ENCODE peak calls at places on chromosomes 1 and 21, in six cellular contexts. L is suprapubic skin, E is H9, N is uterus, G is Calu3, Q is lower lobe of right lung. X is an unnamed sample.
A peak's percentile ranks its signal among the peaks of the same experiment; 100 is the strongest.

GRCh38 chr21:37871121-37871862 is 45.0 kb downstream of the KCNJ6 start:
- DNase-seq in L (no peak), E (no peak), N (no peak), G (no peak), Q (no peak), X (no peak)

GRCh38 chr1:117120774-117121588 is 568 bp downstream of the TRIM45 start:
- DNase-seq in L (no peak), E (peak; percentile 34), N (no peak), G (no peak), Q (no peak), X (no peak)

GRCh38 chr1:99004270-99005141 is at the start of gene PLPPR5:
- DNase-seq in L (no peak), E (peak; percentile 61), N (no peak), G (peak; percentile 32), Q (no peak), X (peak; percentile 16)

GRCh38 chr1:24903560-24903954 is 26.5 kb downstream of the RUNX3 start:
- DNase-seq in L (peak; percentile 44), E (no peak), N (no peak), G (no peak), Q (no peak), X (no peak)

GRCh38 chr21:25952306-25952705 is 217.5 kb downstream of the GABPA start:
- DNase-seq in L (no peak), E (no peak), N (no peak), G (no peak), Q (no peak), X (no peak)

GRCh38 chr1:156693858-156694562 is 11.4 kb downstream of the CRABP2 start:
- DNase-seq in L (no peak), E (peak; percentile 76), N (no peak), G (peak; percentile 69), Q (no peak), X (no peak)

GRCh38 chr1:77534456-77534855 is 148.0 kb downstream of the ZZZ3 start:
- DNase-seq in L (no peak), E (no peak), N (no peak), G (no peak), Q (no peak), X (no peak)

GRCh38 chr1:22916469-22916817 is 56.2 kb downstream of the LACTBL1 start:
- DNase-seq in L (no peak), E (no peak), N (no peak), G (no peak), Q (peak; percentile 51), X (no peak)

GRCh38 chr1:84842748-84843231 is 50.2 kb downstream of the LPAR3 start:
- DNase-seq in L (no peak), E (no peak), N (no peak), G (no peak), Q (no peak), X (no peak)

GRCh38 chr1:94013331-94013925 is 104.2 kb upstream of the GCLM start:
- DNase-seq in L (no peak), E (no peak), N (no peak), G (no peak), Q (no peak), X (no peak)

GRCh38 chr21:42669069-42669468 is 15.6 kb downstream of the PDE9A start:
- DNase-seq in L (no peak), E (peak; percentile 67), N (peak; percentile 54), G (no peak), Q (no peak), X (no peak)
- TF ChIP-seq CTCF in L (no peak), E (peak; percentile 56), N (no peak), G (no peak), Q (no peak), X (no peak)

GRCh38 chr1:8831329-8831728 is 13.9 kb upstream of the RERE start:
- DNase-seq in L (no peak), E (no peak), N (no peak), G (no peak), Q (no peak), X (no peak)
- TF ChIP-seq CTCF in L (no peak), E (peak; percentile 66), N (peak; percentile 7), G (peak; percentile 24), Q (no peak), X (no peak)

DNA sequence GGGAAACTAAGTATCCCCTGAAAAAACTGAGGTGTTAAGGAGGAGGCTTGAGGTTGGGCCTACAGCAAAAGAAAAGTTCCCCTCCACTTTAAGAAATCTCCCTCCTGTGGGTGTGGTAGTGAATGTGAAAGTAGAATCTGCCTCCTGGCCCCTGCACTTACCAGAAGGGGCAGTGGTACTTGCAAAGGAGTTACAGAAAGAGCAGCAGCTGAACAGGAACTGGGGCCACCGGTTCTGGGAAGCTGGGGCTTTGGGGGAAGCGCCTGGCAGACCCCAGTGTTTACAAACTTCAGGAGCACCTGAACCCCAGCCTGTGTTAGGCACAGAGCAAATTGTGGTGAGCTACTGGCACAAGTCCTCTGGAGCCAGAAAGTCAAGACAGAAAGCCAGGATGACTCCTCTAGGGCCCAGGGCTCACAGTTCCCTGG is 250.2 kb upstream of the FGGY start:
- DNase-seq in L (no peak), E (no peak), N (no peak), G (no peak), Q (no peak), X (peak; percentile 79)
- TF ChIP-seq CTCF in L (no peak), E (peak; percentile 32), N (no peak), G (no peak), Q (peak; percentile 28), X (peak; percentile 19)

GRCh38 chr1:179177614-179178013 is 51.9 kb downstream of the ABL2 start:
- DNase-seq in L (no peak), E (no peak), N (no peak), G (no peak), Q (no peak), X (no peak)

GRCh38 chr1:179178135-179178630 is 51.3 kb downstream of the ABL2 start:
- DNase-seq in L (no peak), E (no peak), N (no peak), G (no peak), Q (no peak), X (no peak)

GRCh38 chr1:179177182-179177581 is 52.3 kb downstream of the ABL2 start:
- DNase-seq in L (no peak), E (no peak), N (no peak), G (no peak), Q (no peak), X (no peak)

GRCh38 chr1:179178965-179179364 is 50.5 kb downstream of the ABL2 start:
- DNase-seq in L (no peak), E (no peak), N (no peak), G (no peak), Q (no peak), X (no peak)

GRCh38 chr1:179175011-179175934 is 54.2 kb downstream of the ABL2 start:
- DNase-seq in L (no peak), E (no peak), N (no peak), G (peak; percentile 48), Q (no peak), X (no peak)
- TF ChIP-seq CTCF in L (no peak), E (no peak), N (no peak), G (no peak), Q (no peak), X (no peak)

X was measured in GM10248.